ENCODE peak calls at places on chromosome 9, in eight cellular contexts. I, A, F, H, V, Q, P and G are unnamed samples.

GRCh38 chr9:135221951-135222631 is 134.6 kb downstream of the OLFM1 start:
- DNase-seq in Q (no peak), A (no peak), H (no peak), V (no peak), I (no peak), F (no peak), P (peak), G (no peak)

GRCh38 chr9:95091971-95092320 is 225.6 kb downstream of the FANCC start:
- DNase-seq in P (no peak), A (no peak), I (no peak), Q (peak), F (no peak), V (no peak), H (no peak), G (peak)

GRCh38 chr9:127637322-127637847 is 25.3 kb downstream of the STXBP1 start:
- DNase-seq in F (peak), Q (peak), I (no peak), H (peak), P (no peak), V (peak), A (peak), G (peak)

GRCh38 chr9:130450344-130451003 is 5.7 kb downstream of the ASS1 start:
- DNase-seq in A (no peak), Q (no peak), V (no peak), I (no peak), H (no peak), P (no peak), F (no peak), G (peak)

GRCh38 chr9:113614843-113615648 is 151.5 kb downstream of the RGS3 start:
- DNase-seq in F (no peak), V (no peak), A (no peak), Q (peak), I (no peak), P (no peak), H (no peak), G (no peak)

GRCh38 chr9:4293293-4293931 is 6.5 kb downstream of the GLIS3 start:
- DNase-seq in P (peak), A (peak), F (no peak), V (no peak), H (peak), Q (peak), I (peak), G (peak)

GRCh38 chr9:112866662-112867274 is 23.9 kb downstream of the SLC46A2 start:
- DNase-seq in I (no peak), P (peak), Q (no peak), H (no peak), A (peak), V (no peak), F (no peak), G (no peak)

GRCh38 chr9:16138961-16139441 is 586.2 kb downstream of the CCDC171 start:
- DNase-seq in V (no peak), H (peak), P (no peak), A (no peak), Q (peak), I (no peak), F (no peak), G (no peak)

GRCh38 chr9:34457266-34458012 is 931 bp downstream of the FAM219A start:
- DNase-seq in P (peak), F (peak), I (peak), Q (peak), V (peak), H (peak), A (peak), G (peak)

GRCh38 chr9:113508111-113508749 is 44.7 kb downstream of the RGS3 start:
- DNase-seq in H (no peak), F (no peak), I (no peak), V (no peak), Q (no peak), A (peak), P (no peak), G (peak)

GRCh38 chr9:84617415-84617814 is 52.1 kb upstream of the NTRK2 start:
- DNase-seq in I (no peak), A (peak), Q (no peak), P (no peak), H (no peak), V (no peak), F (peak), G (no peak)

GRCh38 chr9:130053504-130054427 is at the start of gene GPR107:
- DNase-seq in H (peak), A (peak), I (peak), V (peak), F (peak), P (peak), Q (peak), G (peak)

GRCh38 chr9:82332774-82333152 is 344.2 kb downstream of the SPATA31D1 start:
- DNase-seq in A (no peak), V (no peak), F (no peak), P (peak), I (peak), H (no peak), Q (no peak), G (no peak)

GRCh38 chr9:15982182-15982581 is 429.3 kb downstream of the CCDC171 start:
- DNase-seq in F (no peak), P (peak), Q (no peak), A (no peak), V (no peak), H (no peak), I (no peak), G (no peak)

GRCh38 chr9:86355814-86356213 is 1.6 kb upstream of the TUT7 start:
- DNase-seq in H (no peak), F (no peak), Q (no peak), P (no peak), I (no peak), V (no peak), A (no peak), G (no peak)

GRCh38 chr9:91433180-91433579 is 9.5 kb upstream of the NFIL3 start:
- DNase-seq in F (no peak), A (peak), P (no peak), Q (peak), V (no peak), I (peak), H (peak), G (peak)

GRCh38 chr9:33850267-33850629 is 33.3 kb downstream of the UBE2R2 start:
- DNase-seq in A (no peak), Q (no peak), P (no peak), I (no peak), H (no peak), F (no peak), V (no peak), G (no peak)

GRCh38 chr9:129676970-129677369 is 11.5 kb downstream of the PRRX2 start:
- DNase-seq in V (no peak), Q (peak), H (peak), I (no peak), A (no peak), P (no peak), F (no peak), G (no peak)

GRCh38 chr9:130630091-130630450 is 34.3 kb upstream of the PRDM12 start:
- DNase-seq in A (no peak), P (no peak), V (no peak), Q (no peak), I (no peak), H (no peak), F (no peak), G (no peak)

GRCh38 chr9:78724896-78725295 is 428.0 kb downstream of the PSAT1 start:
- DNase-seq in H (no peak), I (no peak), Q (no peak), F (no peak), P (no peak), A (no peak), V (no peak), G (no peak)

GRCh38 chr9:133824802-133825186 is 86.6 kb upstream of the SARDH start:
- DNase-seq in I (no peak), H (no peak), P (no peak), V (no peak), F (no peak), Q (no peak), A (no peak), G (no peak)

GRCh38 chr9:87910821-87911220 is 6.9 kb upstream of the SPATA31C1 start:
- DNase-seq in I (no peak), F (no peak), V (no peak), Q (no peak), P (no peak), A (no peak), H (peak), G (no peak)

GRCh38 chr9:94860678-94861588 is 134.4 kb downstream of the AOPEP start:
- DNase-seq in P (no peak), H (peak), I (no peak), A (no peak), Q (peak), F (no peak), V (no peak), G (peak)

GRCh38 chr9:4042966-4043365 is 256.9 kb downstream of the GLIS3 start:
- DNase-seq in H (no peak), Q (no peak), F (no peak), A (peak), I (no peak), P (no peak), V (no peak), G (no peak)

GRCh38 chr9:132541051-132541450 is 41.4 kb upstream of the BARHL1 start:
- DNase-seq in I (no peak), H (no peak), V (no peak), F (no peak), A (no peak), P (no peak), Q (no peak), G (no peak)

GRCh38 chr9:128051932-128052734 is 15.0 kb downstream of the NAIF1 start:
- DNase-seq in P (peak), A (no peak), I (no peak), H (no peak), Q (no peak), F (no peak), V (no peak), G (peak)

GRCh38 chr9:105284463-105284862 is 40.0 kb downstream of the SLC44A1 start:
- DNase-seq in Q (no peak), P (no peak), F (no peak), I (no peak), H (no peak), A (no peak), V (no peak), G (no peak)

GRCh38 chr9:1837453-1838084 is 177.6 kb upstream of the SMARCA2 start:
- DNase-seq in P (peak), I (peak), Q (no peak), F (peak), H (peak), A (peak), V (peak), G (peak)

GRCh38 chr9:132488611-132489010 is 78.6 kb downstream of the CFAP77 start:
- DNase-seq in F (peak), P (no peak), V (peak), I (no peak), H (no peak), Q (no peak), A (peak), G (no peak)

GRCh38 chr9:13221741-13222140 is 57.8 kb downstream of the MPDZ start:
- DNase-seq in I (no peak), P (no peak), A (no peak), F (no peak), Q (no peak), V (no peak), H (no peak), G (no peak)

GRCh38 chr9:112338561-112338960 is 5.1 kb upstream of the PTBP3 start:
- DNase-seq in Q (peak), V (no peak), P (no peak), F (no peak), I (peak), H (no peak), A (no peak), G (peak)